ENCODE peak calls at places on chromosomes 1 and 21, in nine cellular contexts. One of them, this sample, is unnamed.

GRCh38 chr1:223000549-223001135 is 142.4 kb downstream of the TLR5 start:
- DNase-seq in hepatocyte: peak
- DNase-seq in lung microvascular endothelial cell: no peak
- DNase-seq in hypothalamus: no peak
- DNase-seq in DMS79 treated with DMSO at 0.1 percent for 48 hours: no peak
- DNase-seq in activated CD4-positive, alpha-beta T cell treated with anti-CD3 and anti-CD28 coated beads for 1 hour: no peak
- DNase-seq in AG09319: no peak
- DNase-seq in stimulated activated CD4-positive, alpha-beta T cell treated with anti-CD3 and anti-CD28 coated beads, TNF-alpha, amount 100 ng/mL, for 4 hours: no peak
- DNase-seq in HEK293T: no peak
- DNase-seq in this sample: no peak

GRCh38 chr1:36133484-36133883 is 8.5 kb upstream of the COL8A2 start:
- DNase-seq in activated CD4-positive, alpha-beta T cell treated with anti-CD3 and anti-CD28 coated beads for 1 hour: no peak
- DNase-seq in hepatocyte: peak
- DNase-seq in AG09319: peak
- DNase-seq in stimulated activated CD4-positive, alpha-beta T cell treated with anti-CD3 and anti-CD28 coated beads, TNF-alpha, amount 100 ng/mL, for 4 hours: no peak
- DNase-seq in hypothalamus: peak
- DNase-seq in lung microvascular endothelial cell: peak
- DNase-seq in HEK293T: no peak
- DNase-seq in DMS79 treated with DMSO at 0.1 percent for 48 hours: peak
- DNase-seq in this sample: peak

GRCh38 chr1:193311226-193311948 is 125.0 kb upstream of the B3GALT2 start:
- DNase-seq in activated CD4-positive, alpha-beta T cell treated with anti-CD3 and anti-CD28 coated beads for 1 hour: no peak
- DNase-seq in HEK293T: no peak
- DNase-seq in DMS79 treated with DMSO at 0.1 percent for 48 hours: no peak
- DNase-seq in stimulated activated CD4-positive, alpha-beta T cell treated with anti-CD3 and anti-CD28 coated beads, TNF-alpha, amount 100 ng/mL, for 4 hours: no peak
- DNase-seq in lung microvascular endothelial cell: no peak
- DNase-seq in AG09319: no peak
- DNase-seq in hepatocyte: no peak
- DNase-seq in hypothalamus: no peak
- DNase-seq in this sample: no peak

GRCh38 chr1:89565521-89565920 is 40.9 kb downstream of the LRRC8B start:
- DNase-seq in activated CD4-positive, alpha-beta T cell treated with anti-CD3 and anti-CD28 coated beads for 1 hour: no peak
- DNase-seq in hepatocyte: no peak
- DNase-seq in HEK293T: no peak
- DNase-seq in hypothalamus: no peak
- DNase-seq in AG09319: no peak
- DNase-seq in lung microvascular endothelial cell: no peak
- DNase-seq in DMS79 treated with DMSO at 0.1 percent for 48 hours: no peak
- DNase-seq in stimulated activated CD4-positive, alpha-beta T cell treated with anti-CD3 and anti-CD28 coated beads, TNF-alpha, amount 100 ng/mL, for 4 hours: no peak
- DNase-seq in this sample: no peak

GRCh38 chr1:69982992-69983391 is 222.4 kb downstream of the LRRC40 start:
- DNase-seq in hepatocyte: no peak
- DNase-seq in lung microvascular endothelial cell: no peak
- DNase-seq in HEK293T: peak
- DNase-seq in activated CD4-positive, alpha-beta T cell treated with anti-CD3 and anti-CD28 coated beads for 1 hour: no peak
- DNase-seq in stimulated activated CD4-positive, alpha-beta T cell treated with anti-CD3 and anti-CD28 coated beads, TNF-alpha, amount 100 ng/mL, for 4 hours: no peak
- DNase-seq in DMS79 treated with DMSO at 0.1 percent for 48 hours: no peak
- DNase-seq in AG09319: no peak
- DNase-seq in hypothalamus: no peak
- DNase-seq in this sample: no peak

GRCh38 chr1:55131801-55132200 is 83.4 kb downstream of the USP24 start:
- DNase-seq in DMS79 treated with DMSO at 0.1 percent for 48 hours: no peak
- DNase-seq in activated CD4-positive, alpha-beta T cell treated with anti-CD3 and anti-CD28 coated beads for 1 hour: no peak
- DNase-seq in hepatocyte: no peak
- DNase-seq in AG09319: no peak
- DNase-seq in HEK293T: no peak
- DNase-seq in stimulated activated CD4-positive, alpha-beta T cell treated with anti-CD3 and anti-CD28 coated beads, TNF-alpha, amount 100 ng/mL, for 4 hours: no peak
- DNase-seq in lung microvascular endothelial cell: peak
- DNase-seq in hypothalamus: no peak
- DNase-seq in this sample: peak

GRCh38 chr1:46533179-46533864 is 18.1 kb downstream of the KNCN start:
- DNase-seq in AG09319: no peak
- DNase-seq in stimulated activated CD4-positive, alpha-beta T cell treated with anti-CD3 and anti-CD28 coated beads, TNF-alpha, amount 100 ng/mL, for 4 hours: peak
- DNase-seq in activated CD4-positive, alpha-beta T cell treated with anti-CD3 and anti-CD28 coated beads for 1 hour: peak
- DNase-seq in hypothalamus: peak
- DNase-seq in lung microvascular endothelial cell: peak
- DNase-seq in hepatocyte: peak
- DNase-seq in DMS79 treated with DMSO at 0.1 percent for 48 hours: peak
- DNase-seq in HEK293T: no peak
- DNase-seq in this sample: no peak

GRCh38 chr1:17540255-17541001 is 930 bp downstream of the ARHGEF10L start:
- DNase-seq in hypothalamus: peak
- DNase-seq in stimulated activated CD4-positive, alpha-beta T cell treated with anti-CD3 and anti-CD28 coated beads, TNF-alpha, amount 100 ng/mL, for 4 hours: no peak
- DNase-seq in lung microvascular endothelial cell: no peak
- DNase-seq in activated CD4-positive, alpha-beta T cell treated with anti-CD3 and anti-CD28 coated beads for 1 hour: no peak
- DNase-seq in DMS79 treated with DMSO at 0.1 percent for 48 hours: peak
- DNase-seq in AG09319: no peak
- DNase-seq in HEK293T: peak
- DNase-seq in hepatocyte: peak
- DNase-seq in this sample: no peak

GRCh38 chr1:56817716-56818463 is 1.3 kb downstream of the FYB2 start:
- DNase-seq in DMS79 treated with DMSO at 0.1 percent for 48 hours: no peak
- DNase-seq in AG09319: no peak
- DNase-seq in hypothalamus: no peak
- DNase-seq in HEK293T: no peak
- DNase-seq in hepatocyte: no peak
- DNase-seq in lung microvascular endothelial cell: no peak
- DNase-seq in activated CD4-positive, alpha-beta T cell treated with anti-CD3 and anti-CD28 coated beads for 1 hour: no peak
- DNase-seq in stimulated activated CD4-positive, alpha-beta T cell treated with anti-CD3 and anti-CD28 coated beads, TNF-alpha, amount 100 ng/mL, for 4 hours: no peak
- DNase-seq in this sample: no peak

GRCh38 chr21:30988706-30989105 is 49.6 kb downstream of the KRTAP19-8 start:
- DNase-seq in hepatocyte: no peak
- DNase-seq in AG09319: no peak
- DNase-seq in hypothalamus: no peak
- DNase-seq in stimulated activated CD4-positive, alpha-beta T cell treated with anti-CD3 and anti-CD28 coated beads, TNF-alpha, amount 100 ng/mL, for 4 hours: no peak
- DNase-seq in lung microvascular endothelial cell: no peak
- DNase-seq in DMS79 treated with DMSO at 0.1 percent for 48 hours: no peak
- DNase-seq in activated CD4-positive, alpha-beta T cell treated with anti-CD3 and anti-CD28 coated beads for 1 hour: no peak
- DNase-seq in HEK293T: no peak
- DNase-seq in this sample: no peak

GRCh38 chr1:150186789-150187559 is 37.3 kb downstream of the PLEKHO1 start:
- DNase-seq in lung microvascular endothelial cell: peak
- DNase-seq in AG09319: no peak
- DNase-seq in HEK293T: peak
- DNase-seq in hepatocyte: peak
- DNase-seq in hypothalamus: peak
- DNase-seq in DMS79 treated with DMSO at 0.1 percent for 48 hours: peak
- DNase-seq in activated CD4-positive, alpha-beta T cell treated with anti-CD3 and anti-CD28 coated beads for 1 hour: no peak
- DNase-seq in stimulated activated CD4-positive, alpha-beta T cell treated with anti-CD3 and anti-CD28 coated beads, TNF-alpha, amount 100 ng/mL, for 4 hours: no peak
- DNase-seq in this sample: peak

GRCh38 chr1:182888736-182889531 is 49.8 kb downstream of the DHX9 start:
- DNase-seq in HEK293T: no peak
- DNase-seq in hepatocyte: no peak
- DNase-seq in activated CD4-positive, alpha-beta T cell treated with anti-CD3 and anti-CD28 coated beads for 1 hour: no peak
- DNase-seq in DMS79 treated with DMSO at 0.1 percent for 48 hours: no peak
- DNase-seq in lung microvascular endothelial cell: no peak
- DNase-seq in stimulated activated CD4-positive, alpha-beta T cell treated with anti-CD3 and anti-CD28 coated beads, TNF-alpha, amount 100 ng/mL, for 4 hours: no peak
- DNase-seq in AG09319: no peak
- DNase-seq in hypothalamus: no peak
- DNase-seq in this sample: no peak

GRCh38 chr1:21779613-21780521 is 3.1 kb downstream of the USP48 start:
- DNase-seq in AG09319: no peak
- DNase-seq in lung microvascular endothelial cell: peak
- DNase-seq in hepatocyte: no peak
- DNase-seq in activated CD4-positive, alpha-beta T cell treated with anti-CD3 and anti-CD28 coated beads for 1 hour: no peak
- DNase-seq in DMS79 treated with DMSO at 0.1 percent for 48 hours: no peak
- DNase-seq in HEK293T: no peak
- DNase-seq in stimulated activated CD4-positive, alpha-beta T cell treated with anti-CD3 and anti-CD28 coated beads, TNF-alpha, amount 100 ng/mL, for 4 hours: no peak
- DNase-seq in hypothalamus: no peak
- DNase-seq in this sample: peak

GRCh38 chr1:179586107-179586823 is 5.4 kb upstream of the TDRD5 start:
- DNase-seq in lung microvascular endothelial cell: peak
- DNase-seq in activated CD4-positive, alpha-beta T cell treated with anti-CD3 and anti-CD28 coated beads for 1 hour: no peak
- DNase-seq in DMS79 treated with DMSO at 0.1 percent for 48 hours: peak
- DNase-seq in hypothalamus: peak
- DNase-seq in AG09319: no peak
- DNase-seq in hepatocyte: peak
- DNase-seq in HEK293T: peak
- DNase-seq in stimulated activated CD4-positive, alpha-beta T cell treated with anti-CD3 and anti-CD28 coated beads, TNF-alpha, amount 100 ng/mL, for 4 hours: no peak
- DNase-seq in this sample: peak

GRCh38 chr1:66275083-66275482 is 258.9 kb upstream of the SGIP1 start:
- DNase-seq in HEK293T: no peak
- DNase-seq in lung microvascular endothelial cell: no peak
- DNase-seq in stimulated activated CD4-positive, alpha-beta T cell treated with anti-CD3 and anti-CD28 coated beads, TNF-alpha, amount 100 ng/mL, for 4 hours: no peak
- DNase-seq in hepatocyte: no peak
- DNase-seq in AG09319: no peak
- DNase-seq in activated CD4-positive, alpha-beta T cell treated with anti-CD3 and anti-CD28 coated beads for 1 hour: no peak
- DNase-seq in hypothalamus: no peak
- DNase-seq in DMS79 treated with DMSO at 0.1 percent for 48 hours: no peak
- DNase-seq in this sample: no peak

GRCh38 chr1:29861446-29861845 is 625.1 kb downstream of the PTPRU start:
- DNase-seq in hypothalamus: no peak
- DNase-seq in AG09319: no peak
- DNase-seq in activated CD4-positive, alpha-beta T cell treated with anti-CD3 and anti-CD28 coated beads for 1 hour: no peak
- DNase-seq in stimulated activated CD4-positive, alpha-beta T cell treated with anti-CD3 and anti-CD28 coated beads, TNF-alpha, amount 100 ng/mL, for 4 hours: no peak
- DNase-seq in HEK293T: no peak
- DNase-seq in DMS79 treated with DMSO at 0.1 percent for 48 hours: no peak
- DNase-seq in lung microvascular endothelial cell: no peak
- DNase-seq in hepatocyte: no peak
- DNase-seq in this sample: no peak

GRCh38 chr1:21665711-21666571 is 3.2 kb downstream of the RAP1GAP start:
- DNase-seq in HEK293T: no peak
- DNase-seq in activated CD4-positive, alpha-beta T cell treated with anti-CD3 and anti-CD28 coated beads for 1 hour: no peak
- DNase-seq in stimulated activated CD4-positive, alpha-beta T cell treated with anti-CD3 and anti-CD28 coated beads, TNF-alpha, amount 100 ng/mL, for 4 hours: no peak
- DNase-seq in DMS79 treated with DMSO at 0.1 percent for 48 hours: peak
- DNase-seq in lung microvascular endothelial cell: no peak
- DNase-seq in hypothalamus: no peak
- DNase-seq in hepatocyte: no peak
- DNase-seq in AG09319: no peak
- DNase-seq in this sample: no peak

GRCh38 chr21:43826623-43826974 is 37.2 kb downstream of the RRP1 start:
- DNase-seq in hepatocyte: peak
- DNase-seq in AG09319: no peak
- DNase-seq in hypothalamus: no peak
- DNase-seq in HEK293T: no peak
- DNase-seq in stimulated activated CD4-positive, alpha-beta T cell treated with anti-CD3 and anti-CD28 coated beads, TNF-alpha, amount 100 ng/mL, for 4 hours: no peak
- DNase-seq in lung microvascular endothelial cell: no peak
- DNase-seq in activated CD4-positive, alpha-beta T cell treated with anti-CD3 and anti-CD28 coated beads for 1 hour: no peak
- DNase-seq in DMS79 treated with DMSO at 0.1 percent for 48 hours: peak
- DNase-seq in this sample: no peak

GRCh38 chr1:168635129-168635528 is 58.7 kb downstream of the XCL1 start:
- DNase-seq in activated CD4-positive, alpha-beta T cell treated with anti-CD3 and anti-CD28 coated beads for 1 hour: no peak
- DNase-seq in DMS79 treated with DMSO at 0.1 percent for 48 hours: no peak
- DNase-seq in hypothalamus: no peak
- DNase-seq in HEK293T: no peak
- DNase-seq in hepatocyte: no peak
- DNase-seq in stimulated activated CD4-positive, alpha-beta T cell treated with anti-CD3 and anti-CD28 coated beads, TNF-alpha, amount 100 ng/mL, for 4 hours: no peak
- DNase-seq in lung microvascular endothelial cell: no peak
- DNase-seq in AG09319: no peak
- DNase-seq in this sample: no peak